ENCODE peak calls at places on chromosomes 4 and X, in four cellular contexts. R, W, S and H are unnamed samples.

GRCh38 chr4:165378763-165379631 is at the start of gene CPE:
- DNase-seq in S (peak; percentile 76), W (peak; percentile 57), R (peak; percentile 44), H (peak; percentile 55)

GRCh38 chr4:14403132-14403531 is 599.1 kb upstream of the CPEB2 start:
- DNase-seq in W (no peak), S (no peak), R (no peak), H (no peak)

GRCh38 chrX:136694491-136695087 is 46.6 kb downstream of the CD40LG start:
- DNase-seq in S (no peak), R (peak; percentile 58), W (peak; percentile 8), H (peak; percentile 11)

GRCh38 chr4:77240469-77241066 is 83.6 kb downstream of the CCNG2 start:
- DNase-seq in W (peak; percentile 51), R (peak; percentile 49), S (peak; percentile 25), H (no peak)

GRCh38 chrX:48540015-48540350 is 469 bp downstream of the TBC1D25 start:
- DNase-seq in W (peak; percentile 12), R (peak; percentile 14), S (no peak), H (peak; percentile 47)

GRCh38 chr4:90060039-90060438 is 67.2 kb upstream of the CCSER1 start:
- DNase-seq in W (no peak), S (no peak), R (no peak), H (no peak)

GRCh38 chr4:3388461-3389185 is 53.1 kb upstream of the HGFAC start:
- DNase-seq in S (peak; percentile 15), R (peak; percentile 73), W (no peak), H (peak; percentile 69)

GRCh38 chrX:65932173-65933084 is 107.5 kb downstream of the VSIG4 start:
- DNase-seq in S (no peak), W (peak; percentile 92), R (no peak), H (peak; percentile 85)

GRCh38 chr4:188113156-188113555 is 3.8 kb upstream of the TRIML2 start:
- DNase-seq in W (no peak), S (no peak), R (peak; percentile 28), H (peak; percentile 100)

GRCh38 chrX:68511255-68511654 is 12.4 kb downstream of the YIPF6 start:
- DNase-seq in R (peak; percentile 48), S (no peak), W (no peak), H (no peak)

GRCh38 chrX:63050225-63050624 is 300.9 kb downstream of the SPIN4 start:
- DNase-seq in S (no peak), R (no peak), W (peak; percentile 1), H (peak; percentile 4)

GRCh38 chr4:154329268-154329858 is 162.2 kb downstream of the DCHS2 start:
- DNase-seq in R (peak; percentile 10), S (no peak), W (no peak), H (no peak)

GRCh38 chr4:182189107-182189878 is 53.9 kb upstream of the TENM3 start:
- DNase-seq in S (no peak), R (peak; percentile 94), W (no peak), H (peak; percentile 70)

GRCh38 chrX:21153503-21153902 is 220.7 kb upstream of the CNKSR2 start:
- DNase-seq in R (peak; percentile 4), S (peak; percentile 15), W (no peak), H (no peak)

GRCh38 chrX:17472424-17472823 is 97.4 kb downstream of the NHS start:
- DNase-seq in R (no peak), W (no peak), S (no peak), H (no peak)

GRCh38 chrX:49039598-49040375 is 3.4 kb downstream of the TFE3 start:
- DNase-seq in S (peak; percentile 52), R (peak; percentile 94), W (peak; percentile 75), H (peak; percentile 77)

GRCh38 chrX:7083468-7084396 is 63.8 kb upstream of the STS start:
- DNase-seq in W (peak; percentile 23), R (peak; percentile 98), S (no peak), H (peak; percentile 84)

GRCh38 chrX:119942831-119943184 is 743 bp downstream of the NKAP start:
- DNase-seq in S (no peak), R (peak; percentile 0), W (no peak), H (peak; percentile 8)

GRCh38 chr4:8541981-8542715 is 38.0 kb upstream of the GPR78 start:
- DNase-seq in W (no peak), R (no peak), S (no peak), H (no peak)

DNA sequence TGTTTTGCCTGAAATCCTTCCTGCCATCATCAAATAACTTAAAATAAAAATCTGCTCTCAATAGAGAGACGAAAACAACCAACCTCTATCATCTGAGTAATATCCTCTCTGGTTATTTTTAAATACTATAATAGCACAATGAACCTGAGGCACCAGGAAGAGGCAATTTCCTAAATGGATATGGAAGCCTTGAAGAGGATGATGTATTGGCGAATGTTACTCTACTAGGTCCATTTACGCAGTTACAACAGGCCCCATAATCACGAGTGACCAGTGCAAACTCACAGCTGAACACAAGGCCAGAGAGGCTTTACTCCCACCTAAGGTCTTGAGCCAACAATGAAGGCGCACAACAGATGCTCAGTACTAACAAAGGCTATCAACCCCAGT is 678.8 kb upstream of the NR3C2 start:
- DNase-seq in R (no peak), S (no peak), W (no peak), H (no peak)
- H3K27ac ChIP-seq in R (no peak overlapping the region), S (peak overlapping the region; percentile 34), W (no peak overlapping the region), H (no peak overlapping the region)

DNA sequence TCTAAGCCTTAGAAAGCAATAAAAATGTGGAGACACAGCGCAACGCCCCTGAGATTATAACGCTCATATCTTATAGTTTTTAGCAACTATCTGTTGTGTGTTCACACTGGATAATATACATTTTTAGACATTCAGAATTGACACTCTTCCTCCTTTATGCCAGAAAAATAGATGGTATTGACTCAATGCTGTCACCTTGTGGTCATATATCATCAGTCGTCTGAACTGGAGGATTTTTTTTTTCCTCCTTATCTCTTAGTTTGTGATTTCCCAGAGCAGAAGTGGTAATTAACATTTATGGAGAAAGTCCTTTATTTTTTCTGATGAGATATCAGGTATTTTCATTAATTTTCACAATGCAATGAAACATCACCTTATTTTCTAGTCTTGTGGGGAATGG is 759.6 kb downstream of the RAB28 start:
- DNase-seq in S (no peak), R (no peak), W (no peak), H (no peak)
- TF ChIP-seq CTCF in S (peak; percentile 71), R (peak; percentile 36), W (peak; percentile 70), H (peak; percentile 63)

GRCh38 chrX:150546711-150547153 is 21.7 kb upstream of the MTM1 start:
- DNase-seq in S (no peak), R (no peak), W (no peak), H (no peak)

GRCh38 chrX:150543230-150544155 is 24.9 kb upstream of the MTM1 start:
- DNase-seq in S (no peak), W (no peak), R (no peak), H (no peak)

GRCh38 chrX:150544835-150545790 is 23.3 kb upstream of the MTM1 start:
- DNase-seq in R (no peak), S (no peak), W (no peak), H (no peak)

GRCh38 chrX:150542846-150543229 is 25.6 kb upstream of the MTM1 start:
- DNase-seq in S (no peak), R (no peak), W (no peak), H (no peak)

DNA sequence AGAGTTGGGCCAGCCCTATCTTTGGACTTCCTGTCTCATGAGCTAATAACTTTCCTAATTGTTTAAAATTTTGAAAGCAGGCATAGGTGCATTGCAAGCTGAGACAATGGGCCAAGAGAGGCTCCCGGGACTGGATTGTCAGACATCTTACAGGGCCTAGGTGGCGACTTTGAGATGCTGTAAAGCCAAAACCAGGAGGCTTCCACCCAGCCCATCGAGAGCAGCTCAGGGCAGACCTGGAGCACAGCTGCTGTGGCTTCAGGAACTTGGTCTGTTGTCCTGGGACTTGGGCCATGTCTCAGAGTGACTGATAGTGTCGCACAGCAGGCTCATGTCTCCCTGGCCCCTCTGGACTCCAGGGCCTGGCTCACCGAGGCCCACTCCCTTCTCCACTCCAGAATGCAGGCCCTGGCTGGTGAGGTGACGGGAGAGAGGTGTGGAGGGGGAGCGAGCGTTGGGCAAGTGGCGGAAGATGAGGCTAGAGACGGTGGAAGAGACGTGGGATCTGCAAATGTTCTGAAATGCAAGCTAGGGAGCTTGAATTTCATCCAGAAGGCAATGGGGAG is 24.1 kb upstream of the MTM1 start:
- DNase-seq in S (no peak), W (no peak), R (no peak), H (no peak)
- H3K27ac ChIP-seq in S (peak overlapping the region; percentile 86), W (no peak overlapping the region), R (no peak overlapping the region), H (no peak overlapping the region)

GRCh38 chr4:150583287-150584197 is 1.6 kb downstream of the MAB21L2 start:
- DNase-seq in R (peak; percentile 47), S (peak; percentile 41), W (no peak), H (no peak)
- TF ChIP-seq CTCF in R (no peak), S (peak; percentile 22), W (no peak), H (no peak)

GRCh38 chr4:169248645-169249044 is 22.1 kb downstream of the SH3RF1 start:
- DNase-seq in R (no peak), W (no peak), S (no peak), H (no peak)

GRCh38 chr4:169252339-169253086 is 18.2 kb downstream of the SH3RF1 start:
- DNase-seq in S (no peak), R (peak; percentile 51), W (no peak), H (no peak)

GRCh38 chr4:169251291-169252235 is 19.2 kb downstream of the SH3RF1 start:
- DNase-seq in S (no peak), R (no peak), W (peak; percentile 89), H (peak; percentile 71)

GRCh38 chr4:169249214-169249973 is 21.4 kb downstream of the SH3RF1 start:
- DNase-seq in W (no peak), R (peak; percentile 87), S (no peak), H (no peak)

DNA sequence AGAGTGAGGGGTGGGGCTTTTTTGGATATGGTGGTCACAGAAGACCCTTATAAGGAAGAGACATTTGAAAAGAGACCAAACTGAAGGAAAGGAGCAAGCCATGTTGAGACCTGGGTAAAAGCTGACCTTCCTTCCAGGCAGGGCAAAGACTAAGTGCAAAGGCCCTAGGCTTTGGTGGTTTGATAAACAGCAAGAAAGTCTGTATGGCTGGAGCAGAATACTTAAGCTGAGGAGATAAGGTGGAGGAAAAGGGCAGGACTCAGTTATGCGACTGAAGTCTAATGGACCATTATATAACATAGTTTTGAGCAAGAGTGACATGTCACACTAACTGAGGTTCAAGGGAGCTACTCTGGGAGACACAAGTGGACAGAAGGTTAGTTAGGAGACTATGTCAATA is 20.0 kb downstream of the SH3RF1 start:
- DNase-seq in W (no peak), R (no peak), S (no peak), H (no peak)
- H3K27ac ChIP-seq in W (peak overlapping the region; percentile 82), R (no peak overlapping the region), S (no peak overlapping the region), H (peak overlapping the region; percentile 42)

GRCh38 chr4:186666750-186667149 is 56.9 kb downstream of the FAT1 start:
- DNase-seq in W (no peak), S (no peak), R (no peak), H (no peak)

GRCh38 chr4:186669735-186670134 is 53.9 kb downstream of the FAT1 start:
- DNase-seq in S (no peak), R (no peak), W (no peak), H (no peak)

GRCh38 chr4:186666252-186666651 is 57.4 kb downstream of the FAT1 start:
- DNase-seq in S (no peak), W (no peak), R (peak; percentile 26), H (no peak)

GRCh38 chr4:186669159-186669720 is 54.4 kb downstream of the FAT1 start:
- DNase-seq in W (no peak), R (peak; percentile 81), S (no peak), H (peak; percentile 67)
- TF ChIP-seq CTCF in W (peak; percentile 38), R (peak; percentile 56), S (peak; percentile 65), H (peak; percentile 63)